ENCODE peak calls at places on chromosomes 11 and 22, in ten cellular contexts. L is WTC11; W is colonic mucosa; Z is pancreas; G is hepatocyte; Y is CD8-positive, alpha-beta T cell; O is SK-N-SH; U is thyroid gland; A is testis; I is upper lobe of right lung. S is an unnamed sample.

GRCh38 chr11:117570701-117571100 is 226.3 kb downstream of the DSCAML1 start:
- DNase-seq in L (no peak), W (no peak), Z (peak; percentile 58), G (no peak), Y (no peak), O (no peak), U (peak; percentile 54), A (peak; percentile 36), I (peak; percentile 60), S (no peak)

GRCh38 chr11:8283510-8284272 is 20.0 kb upstream of the LMO1 start:
- DNase-seq in L (peak; percentile 54), W (peak; percentile 11), Z (peak; percentile 62), G (peak; percentile 36), Y (no peak), O (peak; percentile 93), U (peak; percentile 64), A (no peak), I (no peak), S (no peak)

GRCh38 chr11:94212898-94213297 is 84.3 kb downstream of the PANX1 start:
- DNase-seq in L (no peak), W (no peak), Z (no peak), G (no peak), Y (no peak), O (no peak), U (no peak), A (no peak), I (no peak), S (no peak)

GRCh38 chr11:1673841-1674193 is 23.2 kb upstream of the KRTAP5-6 start:
- DNase-seq in L (no peak), W (no peak), Z (no peak), G (no peak), Y (no peak), O (no peak), U (no peak), A (no peak), I (no peak), S (no peak)

GRCh38 chr11:20808328-20808727 is 138.9 kb downstream of the NELL1 start:
- DNase-seq in L (no peak), W (no peak), Z (no peak), G (no peak), Y (no peak), O (no peak), U (no peak), A (no peak), I (no peak), S (no peak)

GRCh38 chr11:96187779-96188624 is 155.0 kb downstream of the MAML2 start:
- DNase-seq in L (no peak), W (no peak), Z (no peak), G (peak; percentile 38), Y (no peak), O (no peak), U (no peak), A (no peak), I (no peak), S (peak; percentile 87)

GRCh38 chr11:79439430-79439892 is 1.4 kb downstream of the TENM4 start:
- DNase-seq in L (no peak), W (peak; percentile 19), Z (no peak), G (peak; percentile 27), Y (no peak), O (peak; percentile 38), U (peak; percentile 66), A (peak; percentile 21), I (no peak), S (peak; percentile 53)

GRCh38 chr11:117232911-117233409 is 489 bp downstream of the RNF214 start:
- DNase-seq in L (peak; percentile 38), W (no peak), Z (peak; percentile 72), G (no peak), Y (no peak), O (peak; percentile 83), U (peak; percentile 26), A (peak; percentile 28), I (peak; percentile 75), S (no peak)

GRCh38 chr11:67545280-67545679 is 22.0 kb upstream of the CABP2 start:
- DNase-seq in L (peak; percentile 36), W (peak; percentile 88), Z (no peak), G (no peak), Y (no peak), O (no peak), U (peak; percentile 88), A (no peak), I (no peak), S (no peak)

GRCh38 chr11:26700536-26701235 is 21.2 kb downstream of the SLC5A12 start:
- DNase-seq in L (no peak), W (no peak), Z (no peak), G (no peak), Y (no peak), O (peak; percentile 36), U (no peak), A (no peak), I (no peak), S (no peak)

GRCh38 chr22:48605125-48605524 is 1222.5 kb downstream of the BRD1 start:
- DNase-seq in L (no peak), W (no peak), Z (no peak), G (no peak), Y (no peak), O (no peak), U (no peak), A (no peak), I (no peak), S (no peak)

GRCh38 chr11:92969634-92970347 is at the start of gene MTNR1B:
- DNase-seq in L (peak; percentile 20), W (no peak), Z (no peak), G (no peak), Y (no peak), O (peak; percentile 74), U (no peak), A (no peak), I (no peak), S (no peak)

GRCh38 chr22:24402460-24403192 is 24.8 kb upstream of the ADORA2A start:
- DNase-seq in L (no peak), W (peak; percentile 95), Z (peak; percentile 66), G (peak; percentile 88), Y (no peak), O (peak; percentile 75), U (peak; percentile 73), A (peak; percentile 71), I (no peak), S (peak; percentile 92)

GRCh38 chr11:34633990-34634725 is 13.3 kb downstream of the EHF start:
- DNase-seq in L (no peak), W (no peak), Z (no peak), G (no peak), Y (no peak), O (no peak), U (no peak), A (no peak), I (no peak), S (peak; percentile 25)

GRCh38 chr11:77115956-77116355 is 12.1 kb upstream of the MYO7A start:
- DNase-seq in L (no peak), W (no peak), Z (no peak), G (no peak), Y (no peak), O (no peak), U (no peak), A (no peak), I (no peak), S (no peak)

GRCh38 chr11:11521306-11522002 is 100.4 kb downstream of the GALNT18 start:
- DNase-seq in L (no peak), W (no peak), Z (no peak), G (no peak), Y (no peak), O (no peak), U (peak; percentile 46), A (no peak), I (no peak), S (no peak)

GRCh38 chr11:36817336-36817965 is 219.4 kb upstream of the RAG2 start:
- DNase-seq in L (no peak), W (no peak), Z (no peak), G (peak; percentile 7), Y (no peak), O (no peak), U (no peak), A (no peak), I (no peak), S (no peak)

GRCh38 chr11:36822829-36823228 is 224.8 kb upstream of the RAG2 start:
- DNase-seq in L (no peak), W (no peak), Z (no peak), G (no peak), Y (no peak), O (no peak), U (no peak), A (no peak), I (no peak), S (no peak)

GRCh38 chr11:36818410-36818809 is 220.4 kb upstream of the RAG2 start:
- DNase-seq in L (no peak), W (no peak), Z (no peak), G (no peak), Y (no peak), O (peak; percentile 19), U (peak; percentile 3), A (peak; percentile 35), I (no peak), S (no peak)
- TF ChIP-seq CTCF in L (no peak), W (no peak), Z (no peak), G (peak; percentile 7), Y (no peak), O (peak; percentile 62), U (no peak), A (no peak), I (peak; percentile 22), S (peak; percentile 38)

DNA sequence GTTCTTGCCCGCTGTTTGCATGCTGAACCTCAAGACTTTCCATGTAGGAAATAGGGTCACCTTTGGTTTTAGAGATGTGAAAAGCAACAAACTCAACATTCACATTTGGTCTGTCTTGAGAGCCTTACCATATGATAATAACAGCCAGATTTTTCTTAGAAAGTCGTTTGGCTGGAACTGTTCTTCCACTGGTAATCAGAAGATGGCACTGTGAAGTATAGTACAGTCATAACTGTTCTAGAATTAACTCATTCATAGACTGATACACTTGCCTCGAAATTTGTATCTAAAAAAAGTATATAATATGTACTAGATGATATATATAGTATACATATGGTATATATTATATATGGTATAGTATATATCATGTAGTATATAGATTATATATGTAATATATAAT is 12.3 kb downstream of the LUZP2 start:
- DNase-seq in L (no peak), W (no peak), Z (no peak), G (no peak), Y (no peak), O (peak; percentile 4), U (no peak), A (no peak), I (no peak), S (no peak)
- TF ChIP-seq CTCF in L (no peak), W (no peak), Z (no peak), G (peak; percentile 46), Y (no peak), O (peak; percentile 59), U (no peak), A (no peak), I (no peak), S (peak; percentile 19)

DNA sequence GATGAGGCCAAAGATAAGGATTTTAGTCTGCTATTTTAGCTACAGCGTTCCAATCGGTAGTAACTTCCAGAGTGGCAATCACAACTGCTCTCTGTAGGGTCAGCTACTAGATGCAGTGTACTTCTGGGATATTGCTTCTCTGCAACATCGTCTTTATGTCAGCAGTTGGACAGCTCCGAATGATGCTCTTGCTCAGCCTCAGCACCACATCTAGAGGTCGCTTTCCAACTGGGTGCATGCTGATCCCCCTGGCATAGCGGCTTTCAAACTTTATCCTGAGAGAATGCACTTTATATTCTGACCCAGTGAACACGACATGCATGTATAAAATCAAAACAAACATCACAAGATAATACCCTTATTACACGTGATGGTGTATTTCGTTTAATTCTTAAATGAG is 219.6 kb downstream of the C11orf87 start:
- DNase-seq in L (peak; percentile 53), W (no peak), Z (no peak), G (peak; percentile 61), Y (no peak), O (no peak), U (no peak), A (no peak), I (no peak), S (peak; percentile 6)
- TF ChIP-seq CTCF in L (no peak), W (no peak), Z (no peak), G (peak; percentile 22), Y (no peak), O (no peak), U (no peak), A (no peak), I (no peak), S (peak; percentile 11)

GRCh38 chr11:65849771-65850216 is 8.2 kb downstream of the CFL1 start:
- DNase-seq in L (no peak), W (peak; percentile 20), Z (no peak), G (peak; percentile 5), Y (no peak), O (peak; percentile 37), U (no peak), A (no peak), I (peak; percentile 67), S (no peak)
- TF ChIP-seq CTCF in L (no peak), W (no peak), Z (no peak), G (no peak), Y (no peak), O (no peak), U (no peak), A (no peak), I (no peak), S (no peak)